ENCODE peak calls at places on chromosome 1, in five cellular contexts. Y is neuronal stem cell; N is activated CD4-positive, CD25-positive, alpha-beta regulatory T cell; I is T47D; W is LHCN-M2. D is an unnamed sample.

GRCh38 chr1:216929870-216930582 is 206.8 kb upstream of the ESRRG start:
- DNase-seq in W (peak), Y (no peak), N (no peak), I (no peak), D (no peak)

GRCh38 chr1:99347041-99347684 is 82.9 kb downstream of the PLPPR4 start:
- DNase-seq in I (no peak), W (peak), N (no peak), Y (no peak), D (no peak)

GRCh38 chr1:54721719-54722118 is 6.1 kb downstream of the TTC4 start:
- DNase-seq in I (no peak), Y (no peak), W (no peak), N (no peak), D (no peak)

GRCh38 chr1:110305875-110306420 is 33.2 kb upstream of the RBM15 start:
- DNase-seq in Y (no peak), I (no peak), W (no peak), N (no peak), D (no peak)

GRCh38 chr1:19621274-19621950 is 22.7 kb upstream of the NBL1 start:
- DNase-seq in I (no peak), Y (no peak), N (no peak), W (no peak), D (no peak)

GRCh38 chr1:19154876-19155275 is 55.2 kb downstream of the UBR4 start:
- DNase-seq in Y (no peak), I (no peak), N (no peak), W (no peak), D (no peak)

GRCh38 chr1:210650403-210650802 is 321.7 kb downstream of the HHAT start:
- DNase-seq in Y (no peak), I (no peak), W (no peak), N (no peak), D (no peak)

GRCh38 chr1:15741183-15741850 is 982 bp upstream of the TMEM82 start:
- DNase-seq in Y (no peak), W (peak), I (peak), N (peak), D (peak)

GRCh38 chr1:108512239-108513071 is 47.4 kb upstream of the EEIG2 start:
- DNase-seq in W (peak), Y (peak), I (no peak), N (no peak), D (no peak)

GRCh38 chr1:217431395-217431794 is 199.5 kb downstream of the GPATCH2 start:
- DNase-seq in I (no peak), W (peak), Y (no peak), N (no peak), D (no peak)

GRCh38 chr1:30760596-30761311 is 3.2 kb upstream of the LAPTM5 start:
- DNase-seq in N (no peak), I (no peak), Y (no peak), W (no peak), D (no peak)

GRCh38 chr1:225882699-225883615 is 777 bp upstream of the TMEM63A start:
- DNase-seq in N (no peak), Y (peak), I (peak), W (peak), D (peak)

GRCh38 chr1:53371851-53372250 is 44.0 kb upstream of the LRP8 start:
- DNase-seq in N (no peak), I (no peak), Y (no peak), W (no peak), D (no peak)

D was measured in endothelial cell.